ENCODE peak calls at places on chromosome 13, in five cellular contexts. L, F, T, E and N are unnamed samples.

GRCh38 chr13:59746291-59746962 is 417.3 kb downstream of the DIAPH3 start:
- DNase-seq in L (no peak), F (no peak), T (no peak), E (no peak), N (no peak)

GRCh38 chr13:110116072-110116487 is 190.9 kb downstream of the COL4A1 start:
- DNase-seq in L (no peak), F (peak), T (peak), E (no peak), N (no peak)

GRCh38 chr13:95269756-95270155 is 31.5 kb downstream of the ABCC4 start:
- DNase-seq in L (no peak), F (no peak), T (no peak), E (no peak), N (no peak)

GRCh38 chr13:30713133-30713532 is 22.2 kb upstream of the ALOX5AP start:
- DNase-seq in L (no peak), F (no peak), T (no peak), E (no peak), N (no peak)

GRCh38 chr13:86082116-86082515 is 282.9 kb upstream of the SLITRK6 start:
- DNase-seq in L (no peak), F (no peak), T (no peak), E (no peak), N (no peak)

GRCh38 chr13:102873653-102874052 is 27.8 kb downstream of the ERCC5 start:
- DNase-seq in L (no peak), F (peak), T (no peak), E (no peak), N (no peak)

GRCh38 chr13:32527151-32527550 is 11.4 kb downstream of the N4BP2L2 start:
- DNase-seq in L (no peak), F (no peak), T (no peak), E (no peak), N (no peak)

GRCh38 chr13:48562296-48563066 is 29.6 kb upstream of the RCBTB2 start:
- DNase-seq in L (no peak), F (no peak), T (no peak), E (no peak), N (no peak)

GRCh38 chr13:22703601-22704209 is 477.1 kb upstream of the SGCG start:
- DNase-seq in L (no peak), F (peak), T (no peak), E (no peak), N (no peak)

GRCh38 chr13:112725346-112726017 is 35.6 kb downstream of the ATP11A start:
- DNase-seq in L (no peak), F (no peak), T (peak), E (no peak), N (no peak)

GRCh38 chr13:110358381-110358780 is 51.3 kb downstream of the COL4A2 start:
- DNase-seq in L (no peak), F (no peak), T (no peak), E (no peak), N (no peak)

GRCh38 chr13:97000295-97000925 is 6.1 kb upstream of the OXGR1 start:
- DNase-seq in L (no peak), F (no peak), T (no peak), E (no peak), N (no peak)

GRCh38 chr13:27635256-27635655 is 13.6 kb downstream of the POLR1D start:
- DNase-seq in L (no peak), F (no peak), T (no peak), E (no peak), N (no peak)

GRCh38 chr13:104314926-104315535 is 1248.8 kb upstream of the SLC10A2 start:
- DNase-seq in L (no peak), F (no peak), T (no peak), E (no peak), N (no peak)

GRCh38 chr13:113969973-113970611 is 3.8 kb downstream of the C13orf46 start:
- DNase-seq in L (no peak), F (no peak), T (peak), E (no peak), N (no peak)

GRCh38 chr13:102907886-102908515 is 62.2 kb downstream of the ERCC5 start:
- DNase-seq in L (no peak), F (no peak), T (no peak), E (no peak), N (no peak)

GRCh38 chr13:97165527-97166425 is 56.4 kb upstream of the MBNL2 start:
- DNase-seq in L (no peak), F (no peak), T (no peak), E (no peak), N (no peak)

GRCh38 chr13:110876592-110876991 is 38.3 kb downstream of the ANKRD10 start:
- DNase-seq in L (no peak), F (no peak), T (no peak), E (no peak), N (no peak)

GRCh38 chr13:57036290-57036689 is 104.4 kb upstream of the PRR20A start:
- DNase-seq in L (no peak), F (no peak), T (no peak), E (no peak), N (no peak)

GRCh38 chr13:64725492-64725891 is 2504.6 kb downstream of the PCDH9 start:
- DNase-seq in L (no peak), F (no peak), T (no peak), E (no peak), N (no peak)

GRCh38 chr13:59477011-59477410 is 686.7 kb downstream of the DIAPH3 start:
- DNase-seq in L (no peak), F (no peak), T (no peak), E (no peak), N (no peak)